ENCODE peak calls at places on chromosomes 1 and 21, in six cellular contexts. N, Q, A, B, X and D are unnamed samples.
A peak's percentile ranks its signal among the peaks of the same experiment; 100 is the strongest.

GRCh38 chr21:42264245-42265195 is 45.6 kb downstream of the ABCG1 start:
- DNase-seq in Q (no peak), A (no peak), N (no peak), B (no peak), X (no peak), D (no peak)

GRCh38 chr1:3598051-3598471 is 13.2 kb downstream of the MEGF6 start:
- DNase-seq in Q (no peak), N (peak; percentile 26), B (peak; percentile 35), A (no peak), X (peak; percentile 40), D (no peak)

GRCh38 chr1:113041569-113042335 is 31.2 kb upstream of the LRIG2 start:
- DNase-seq in B (no peak), X (no peak), A (no peak), N (no peak), Q (peak; percentile 25), D (no peak)

GRCh38 chr1:197180252-197180878 is 33.9 kb upstream of the ASPM start:
- DNase-seq in X (peak; percentile 80), B (no peak), N (no peak), Q (peak; percentile 64), A (no peak), D (no peak)

GRCh38 chr1:14946011-14946359 is 207.6 kb upstream of the TMEM51 start:
- DNase-seq in N (no peak), Q (no peak), A (no peak), X (no peak), B (no peak), D (no peak)

GRCh38 chr1:177632923-177633322 is 336.9 kb downstream of the SEC16B start:
- DNase-seq in A (no peak), X (peak; percentile 27), N (no peak), B (no peak), Q (no peak), D (no peak)

GRCh38 chr1:172851077-172851476 is 192.2 kb downstream of the FASLG start:
- DNase-seq in N (peak; percentile 18), X (no peak), Q (no peak), A (no peak), B (no peak), D (no peak)

GRCh38 chr1:117959364-117959763 is 29.8 kb downstream of the WDR3 start:
- DNase-seq in A (no peak), X (no peak), B (no peak), N (no peak), Q (no peak), D (no peak)

GRCh38 chr1:8472668-8473067 is 154.8 kb downstream of the SLC45A1 start:
- DNase-seq in X (no peak), B (no peak), Q (no peak), A (no peak), N (no peak), D (no peak)

GRCh38 chr1:84361796-84362195 is 36.5 kb upstream of the DNASE2B start:
- DNase-seq in X (no peak), A (no peak), B (no peak), N (no peak), Q (peak; percentile 38), D (no peak)

GRCh38 chr1:206453111-206453510 is 17.2 kb upstream of the IKBKE start:
- DNase-seq in B (no peak), X (no peak), Q (no peak), A (no peak), N (no peak), D (no peak)

GRCh38 chr1:204261746-204262505 is 48.1 kb upstream of the GOLT1A start:
- DNase-seq in X (no peak), Q (peak; percentile 14), A (no peak), B (no peak), N (no peak), D (no peak)

GRCh38 chr1:48870596-48870995 is 93.9 kb upstream of the BEND5 start:
- DNase-seq in Q (peak; percentile 65), N (peak; percentile 26), B (no peak), X (peak; percentile 40), A (no peak), D (no peak)

GRCh38 chr1:219304227-219305226 is 130.8 kb downstream of the LYPLAL1 start:
- DNase-seq in N (no peak), X (peak; percentile 71), Q (peak; percentile 79), A (peak; percentile 66), B (peak; percentile 46), D (no peak)

GRCh38 chr1:38114231-38114630 is 67.6 kb upstream of the POU3F1 start:
- DNase-seq in N (no peak), B (no peak), Q (peak; percentile 81), A (peak; percentile 29), X (no peak), D (no peak)

GRCh38 chr1:220879090-220879508 is at the start of gene HLX:
- DNase-seq in B (peak; percentile 93), X (peak; percentile 93), N (peak; percentile 60), Q (peak; percentile 81), A (peak; percentile 77), D (no peak)

GRCh38 chr1:22920026-22920733 is 52.5 kb downstream of the LACTBL1 start:
- DNase-seq in Q (no peak), A (no peak), X (no peak), B (no peak), N (no peak), D (peak; percentile 69)

GRCh38 chr1:5746611-5747427 is 245.4 kb downstream of the NPHP4 start:
- DNase-seq in Q (no peak), B (no peak), A (no peak), N (no peak), X (no peak), D (peak; percentile 88)

GRCh38 chr21:43916691-43917514 is 51.9 kb downstream of the AGPAT3 start:
- DNase-seq in Q (no peak), N (no peak), B (no peak), X (no peak), A (no peak), D (peak; percentile 67)

GRCh38 chr1:220880726-220881506 is 1.7 kb downstream of the HLX start:
- DNase-seq in X (peak; percentile 73), B (peak; percentile 70), Q (no peak), N (no peak), A (no peak), D (no peak)

GRCh38 chr1:86776108-86776507 is 71.7 kb downstream of the SH3GLB1 start:
- DNase-seq in A (no peak), N (no peak), X (peak; percentile 37), B (no peak), Q (no peak), D (no peak)

GRCh38 chr21:28193189-28193588 is 799.5 kb downstream of the LTN1 start:
- DNase-seq in X (peak; percentile 6), B (no peak), N (peak; percentile 14), A (no peak), Q (peak; percentile 11), D (no peak)

GRCh38 chr1:77536813-77537212 is 145.6 kb downstream of the ZZZ3 start:
- DNase-seq in A (no peak), Q (peak; percentile 90), B (no peak), X (peak; percentile 86), N (no peak), D (no peak)

GRCh38 chr1:64000021-64000420 is 203.4 kb upstream of the UBE2U start:
- DNase-seq in X (no peak), N (no peak), Q (peak; percentile 66), A (no peak), B (no peak), D (no peak)

GRCh38 chr1:190479028-190479427 is 1.4 kb upstream of the BRINP3 start:
- DNase-seq in X (peak; percentile 16), B (no peak), Q (no peak), N (no peak), A (no peak), D (no peak)

GRCh38 chr1:80143361-80143760 is 1136.8 kb upstream of the ADGRL4 start:
- DNase-seq in A (no peak), Q (no peak), N (no peak), X (no peak), B (no peak), D (no peak)

GRCh38 chr1:43666608-43667007 is 16.7 kb downstream of the KDM4A start:
- DNase-seq in A (no peak), B (no peak), X (no peak), N (no peak), Q (peak; percentile 67), D (no peak)

GRCh38 chr1:175481126-175482071 is 262.0 kb downstream of the TNR start:
- DNase-seq in Q (peak; percentile 54), B (no peak), A (no peak), N (no peak), X (peak; percentile 53), D (no peak)

GRCh38 chr1:212981025-212981495 is 30.7 kb downstream of the VASH2 start:
- DNase-seq in X (peak; percentile 14), A (no peak), N (peak; percentile 31), B (peak; percentile 53), Q (peak; percentile 32), D (no peak)

GRCh38 chr1:230084408-230085177 is 17.6 kb downstream of the GALNT2 start:
- DNase-seq in N (no peak), Q (peak; percentile 100), X (peak; percentile 97), A (peak; percentile 79), B (no peak), D (no peak)

GRCh38 chr1:27099154-27099903 is 55.6 kb downstream of the SLC9A1 start:
- DNase-seq in Q (peak; percentile 59), N (no peak), X (peak; percentile 83), A (peak; percentile 67), B (peak; percentile 80), D (no peak)

GRCh38 chr1:167312871-167313270 is 92.2 kb downstream of the POU2F1 start:
- DNase-seq in N (no peak), B (no peak), A (no peak), Q (no peak), X (peak; percentile 36), D (no peak)

GRCh38 chr1:161365207-161365606 is 2.5 kb downstream of the CFAP126 start:
- DNase-seq in B (no peak), N (no peak), Q (no peak), X (no peak), A (no peak), D (no peak)

GRCh38 chr1:59779949-59780348 is 34.8 kb upstream of the HOOK1 start:
- DNase-seq in A (no peak), B (no peak), Q (no peak), N (peak; percentile 14), X (no peak), D (no peak)
- TF ChIP-seq CTCF in A (no peak), B (peak; percentile 17), Q (peak; percentile 9), N (no peak), X (peak; percentile 1), D (peak; percentile 23)

GRCh38 chr1:180934563-180934962 is 21.9 kb downstream of the KIAA1614 start:
- DNase-seq in Q (no peak), N (no peak), A (no peak), B (no peak), X (no peak), D (no peak)
- TF ChIP-seq CTCF in Q (no peak), N (no peak), A (no peak), B (no peak), X (no peak), D (no peak)

GRCh38 chr21:34509151-34509550 is 2.9 kb downstream of the KCNE1 start:
- DNase-seq in Q (no peak), B (no peak), A (no peak), N (no peak), X (no peak), D (no peak)
- TF ChIP-seq CTCF in Q (no peak), B (peak; percentile 44), A (no peak), N (no peak), X (peak; percentile 12), D (peak; percentile 43)

GRCh38 chr1:12244078-12244477 is 14.2 kb downstream of the VPS13D start:
- DNase-seq in B (no peak), N (peak; percentile 25), Q (peak; percentile 38), X (peak; percentile 40), A (no peak), D (no peak)
- TF ChIP-seq CTCF in B (peak; percentile 33), N (peak; percentile 23), Q (no peak), X (peak; percentile 57), A (no peak), D (peak; percentile 63)